ENCODE peak calls at places on chromosome 11, in eight cellular contexts. J, U, S, Q, O, M, L and E are unnamed samples.

GRCh38 chr11:77407613-77408012 is 66.3 kb downstream of the PAK1 start:
- DNase-seq in O (no peak), Q (peak; percentile 85), U (no peak), S (peak; percentile 56), J (no peak), M (no peak), L (peak; percentile 37), E (no peak)

GRCh38 chr11:110349109-110349996 is 52.9 kb upstream of the RDX start:
- DNase-seq in O (no peak), S (no peak), U (no peak), L (no peak), M (no peak), J (no peak), Q (no peak), E (no peak)

GRCh38 chr11:86688398-86689179 is 16.2 kb upstream of the ME3 start:
- DNase-seq in U (no peak), M (no peak), Q (no peak), L (peak; percentile 40), J (no peak), S (peak; percentile 20), O (no peak), E (no peak)

GRCh38 chr11:26465270-26465669 is 106.8 kb downstream of the MUC15 start:
- DNase-seq in J (no peak), M (no peak), L (no peak), S (no peak), O (no peak), U (no peak), Q (no peak), E (no peak)

GRCh38 chr11:629237-629583 is 2.2 kb upstream of the SCT start:
- DNase-seq in Q (no peak), S (no peak), O (no peak), J (no peak), U (no peak), L (peak; percentile 50), M (no peak), E (no peak)

GRCh38 chr11:9069861-9070470 is 21.4 kb downstream of the SCUBE2 start:
- DNase-seq in Q (no peak), S (no peak), L (no peak), M (no peak), U (no peak), J (no peak), O (no peak), E (no peak)

GRCh38 chr11:55503449-55503848 is 50.8 kb upstream of the OR4C15 start:
- DNase-seq in U (no peak), S (no peak), J (no peak), M (no peak), Q (no peak), O (no peak), L (no peak), E (no peak)

GRCh38 chr11:10623797-10624761 is 55.6 kb upstream of the LYVE1 start:
- DNase-seq in Q (no peak), O (no peak), L (peak; percentile 75), S (peak; percentile 18), U (no peak), M (no peak), J (no peak), E (no peak)

GRCh38 chr11:488579-488978 is 18.5 kb downstream of the RNH1 start:
- DNase-seq in Q (no peak), O (peak; percentile 46), S (no peak), U (no peak), L (no peak), J (peak; percentile 65), M (no peak), E (no peak)

GRCh38 chr11:46738887-46739286 is 19.9 kb downstream of the F2 start:
- DNase-seq in S (no peak), Q (no peak), O (no peak), L (no peak), M (no peak), J (no peak), U (no peak), E (no peak)

GRCh38 chr11:46743043-46743442 is 24.0 kb downstream of the F2 start:
- DNase-seq in M (no peak), S (no peak), U (no peak), L (no peak), Q (no peak), J (no peak), O (no peak), E (no peak)

GRCh38 chr11:46743693-46744339 is 24.8 kb downstream of the F2 start:
- DNase-seq in O (no peak), L (no peak), J (no peak), U (no peak), M (no peak), S (no peak), Q (no peak), E (no peak)

GRCh38 chr11:46745328-46745727 is 26.3 kb downstream of the F2 start:
- DNase-seq in Q (no peak), O (no peak), J (no peak), L (no peak), U (no peak), M (no peak), S (no peak), E (no peak)

DNA sequence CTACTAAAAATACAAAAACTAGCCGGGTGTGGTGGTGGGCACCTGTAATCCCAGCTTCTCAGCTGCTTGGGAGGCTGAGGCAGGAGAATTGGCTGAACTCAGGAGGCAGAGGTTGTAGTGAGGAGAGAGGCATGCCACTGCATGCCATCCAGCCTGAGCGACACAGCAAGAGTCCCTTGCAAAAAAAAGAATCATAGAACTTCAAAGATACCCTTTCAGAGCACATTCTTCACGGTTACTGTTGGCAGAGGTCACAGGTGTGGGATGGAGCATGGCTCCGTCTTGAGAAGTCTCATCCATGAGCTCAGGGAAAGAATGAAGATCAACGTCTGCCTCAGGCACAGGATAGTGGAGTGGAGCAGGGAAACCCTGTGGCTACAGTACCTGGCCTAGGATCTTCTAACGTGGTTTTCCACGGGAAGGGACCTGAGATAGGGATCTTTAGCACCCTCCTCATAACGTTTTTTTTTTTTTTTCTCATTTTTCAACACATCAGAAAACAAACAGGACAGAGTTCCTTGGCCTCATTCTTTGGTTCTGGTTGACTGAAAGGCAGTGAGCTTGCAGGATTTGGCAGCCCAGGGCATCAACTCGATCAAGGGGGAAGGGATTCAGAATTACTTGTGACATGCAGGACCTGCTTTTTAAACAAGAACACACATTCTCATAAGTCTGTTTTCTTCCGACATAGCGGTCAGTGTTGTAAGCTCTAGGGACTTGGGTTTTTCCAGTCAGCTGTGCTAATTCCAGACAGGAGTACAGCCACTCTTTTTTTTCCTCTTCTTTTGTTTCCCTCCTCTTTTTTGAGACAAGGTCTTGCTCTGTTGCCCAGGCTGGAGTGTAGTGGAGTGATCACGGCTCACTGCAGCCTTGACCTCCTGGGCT is 22.8 kb downstream of the F2 start:
- DNase-seq in J (no peak), Q (no peak), S (no peak), O (no peak), M (no peak), L (no peak), U (no peak), E (no peak)
- H3K36me3 ChIP-seq in J (peaks cover 58% of the 10 kb centered on the region), Q (no peaks in the 10 kb centered on the region), S (peaks cover 26% of the 10 kb centered on the region), O (peaks cover 32% of the 10 kb centered on the region), M (peaks cover 59% of the 10 kb centered on the region), L (peaks cover 22% of the 10 kb centered on the region), U (peaks cover 43% of the 10 kb centered on the region), E (peaks cover 3% of the 10 kb centered on the region)

GRCh38 chr11:67351275-67352005 is 1.9 kb downstream of the POLD4 start:
- DNase-seq in M (peak; percentile 64), S (peak; percentile 72), U (no peak), O (peak; percentile 77), Q (peak; percentile 75), J (no peak), L (peak; percentile 87), E (peak; percentile 67)
- H3K4me3 ChIP-seq in M (peak overlapping the region; percentile 10), S (no peak overlapping the region), U (no peak overlapping the region), O (peak overlapping the region; percentile 1), Q (no peak overlapping the region), J (no peak overlapping the region), L (no peak overlapping the region), E (peak overlapping the region; percentile 12)

GRCh38 chr11:16778876-16779275 is 40.4 kb downstream of the C11orf58 start:
- DNase-seq in M (no peak), J (no peak), U (no peak), O (no peak), Q (no peak), S (no peak), L (no peak), E (no peak)
- H3K36me3 ChIP-seq in M (no peaks in the 10 kb centered on the region), J (no peaks in the 10 kb centered on the region), U (no peaks in the 10 kb centered on the region), O (no peaks in the 10 kb centered on the region), Q (no peaks in the 10 kb centered on the region), S (no peaks in the 10 kb centered on the region), L (no peaks in the 10 kb centered on the region), E (no peaks in the 10 kb centered on the region)

GRCh38 chr11:57644748-57645715 is 4.7 kb downstream of the YPEL4 start:
- DNase-seq in U (peak; percentile 59), L (peak; percentile 92), M (peak; percentile 88), J (no peak), O (peak; percentile 89), Q (peak; percentile 92), S (peak; percentile 83), E (peak; percentile 85)
- H3K4me3 ChIP-seq in U (no peak overlapping the region), L (no peak overlapping the region), M (no peak overlapping the region), J (no peak overlapping the region), O (no peak overlapping the region), Q (no peak overlapping the region), S (no peak overlapping the region), E (no peak overlapping the region)

GRCh38 chr11:112044961-112045360 is 19.8 kb downstream of the DLAT start:
- DNase-seq in S (no peak), J (no peak), M (no peak), Q (no peak), L (no peak), O (no peak), U (no peak), E (no peak)

GRCh38 chr11:112051768-112052167 is 22.0 kb downstream of the PIH1D2 start:
- DNase-seq in M (no peak), Q (no peak), U (no peak), L (no peak), O (no peak), S (no peak), J (no peak), E (no peak)

GRCh38 chr11:112049777-112050176 is 24.0 kb downstream of the PIH1D2 start:
- DNase-seq in L (no peak), J (no peak), S (no peak), Q (no peak), O (no peak), M (no peak), U (no peak), E (no peak)

DNA sequence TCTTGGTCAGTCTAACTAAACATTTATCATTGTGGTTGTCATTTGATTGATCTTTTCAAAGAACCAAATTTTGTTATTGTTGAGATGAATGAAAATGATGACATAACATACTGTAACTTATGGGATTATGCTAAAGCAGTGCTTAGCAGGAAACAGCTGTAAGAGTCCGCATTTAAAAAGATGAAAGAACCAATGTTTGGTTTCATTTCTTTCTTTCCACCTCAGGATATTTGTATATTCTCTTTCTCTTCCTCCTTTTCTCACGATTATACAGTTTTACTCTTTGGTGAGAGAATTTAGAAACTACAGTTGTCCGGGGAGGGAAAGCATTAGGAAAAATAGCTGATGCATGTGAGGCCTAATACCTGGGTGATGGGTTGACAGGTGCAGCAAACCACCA is 23.1 kb downstream of the PIH1D2 start:
- DNase-seq in S (no peak), Q (no peak), J (no peak), M (no peak), L (no peak), O (no peak), U (no peak), E (no peak)
- H3K36me3 ChIP-seq in S (peaks cover 35% of the 10 kb centered on the region), Q (peaks cover 6% of the 10 kb centered on the region), J (peaks cover 84% of the 10 kb centered on the region), M (peaks cover 73% of the 10 kb centered on the region), L (no peaks in the 10 kb centered on the region), O (peaks cover 15% of the 10 kb centered on the region), U (peaks cover 19% of the 10 kb centered on the region), E (no peaks in the 10 kb centered on the region)